ENCODE peak calls at places on chromosomes 5 and 9, in nine cellular contexts. R is spleen, L is transverse colon, X is HL-60, P is H1, F is stomach, B is sigmoid colon, M is GM23338, N is suprapubic skin. E is an unnamed sample.

GRCh38 chr5:132774896-132775295 is 2.1 kb downstream of the SEPTIN8 start:
- DNase-seq in R (no peak), L (no peak), X (no peak), P (no peak), F (no peak), B (peak; percentile 60), M (no peak), N (no peak), E (no peak)

GRCh38 chr9:7370378-7370777 is 429.2 kb downstream of the DMAC1 start:
- DNase-seq in R (no peak), L (no peak), X (no peak), P (no peak), F (no peak), B (no peak), M (no peak), N (no peak), E (no peak)

GRCh38 chr9:76629205-76629990 is 134.8 kb upstream of the PCA3 start:
- DNase-seq in R (no peak), L (no peak), X (peak; percentile 72), P (no peak), F (no peak), B (no peak), M (no peak), N (no peak), E (no peak)

GRCh38 chr5:78930742-78931141 is 54.4 kb downstream of the ARSB start:
- DNase-seq in R (no peak), L (no peak), X (no peak), P (no peak), F (no peak), B (no peak), M (no peak), N (no peak), E (no peak)

GRCh38 chr9:9612270-9612669 is 1000.5 kb downstream of the PTPRD start:
- DNase-seq in R (no peak), L (peak; percentile 7), X (no peak), P (no peak), F (no peak), B (no peak), M (no peak), N (no peak), E (no peak)

GRCh38 chr9:113620016-113620376 is 156.5 kb downstream of the RGS3 start:
- DNase-seq in R (peak; percentile 42), L (no peak), X (no peak), P (peak; percentile 46), F (no peak), B (no peak), M (no peak), N (peak; percentile 53), E (no peak)

GRCh38 chr9:89880161-89880560 is 275.3 kb downstream of the GADD45G start:
- DNase-seq in R (peak; percentile 56), L (no peak), X (no peak), P (peak; percentile 35), F (peak; percentile 18), B (peak; percentile 56), M (no peak), N (no peak), E (peak; percentile 27)

GRCh38 chr5:124866355-124867063 is 120.1 kb upstream of the ZNF608 start:
- DNase-seq in R (no peak), L (no peak), X (no peak), P (no peak), F (no peak), B (no peak), M (no peak), N (no peak), E (no peak)

GRCh38 chr5:126139773-126140172 is 283.4 kb upstream of the GRAMD2B start:
- DNase-seq in R (no peak), L (no peak), X (no peak), P (no peak), F (no peak), B (no peak), M (peak; percentile 78), N (no peak), E (no peak)

GRCh38 chr5:120108586-120109254 is 355.4 kb upstream of the PRR16 start:
- DNase-seq in R (no peak), L (no peak), X (no peak), P (no peak), F (no peak), B (no peak), M (no peak), N (no peak), E (no peak)

GRCh38 chr5:84437673-84438315 is 53.1 kb upstream of the EDIL3 start:
- DNase-seq in R (no peak), L (no peak), X (no peak), P (no peak), F (no peak), B (no peak), M (no peak), N (no peak), E (no peak)

DNA sequence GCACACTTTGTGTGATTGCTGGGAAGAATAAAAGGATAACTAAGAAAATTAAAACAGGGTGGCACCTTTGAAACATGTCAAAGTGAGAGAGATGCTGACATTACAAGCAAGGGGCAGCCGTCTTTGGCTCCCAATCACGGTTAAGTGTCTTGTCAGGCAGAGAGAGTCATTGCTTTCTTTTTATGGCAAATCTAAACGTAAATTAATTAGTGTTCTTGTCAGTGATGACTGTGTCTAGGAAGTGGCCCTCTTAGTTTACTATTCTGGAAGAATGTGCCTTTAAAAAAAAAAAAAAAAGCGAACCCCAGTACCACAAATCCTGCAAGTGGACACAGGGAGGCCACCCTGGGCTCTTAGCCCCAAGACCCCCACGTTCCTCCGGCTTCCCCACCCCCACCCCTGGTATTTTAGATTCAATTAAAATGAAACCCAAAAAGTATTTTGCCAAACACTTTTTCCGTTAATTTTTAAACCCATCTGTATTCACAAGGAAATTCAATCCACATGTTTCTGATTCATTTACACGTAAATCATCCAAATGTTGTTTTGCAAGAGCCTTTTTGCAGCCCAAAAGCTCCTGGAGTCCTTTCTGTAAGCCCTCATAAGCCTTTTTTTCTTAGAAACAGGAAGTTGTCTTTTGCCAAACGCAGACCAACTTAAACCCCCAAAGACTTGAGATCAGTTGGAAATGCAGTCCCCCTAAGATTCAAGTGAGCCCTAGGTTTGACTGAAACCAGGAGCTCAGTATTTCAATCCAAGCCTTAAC is 399.3 kb downstream of the EBF1 start:
- DNase-seq in R (no peak), L (no peak), X (no peak), P (no peak), F (no peak), B (no peak), M (no peak), N (no peak), E (no peak)
- H3K4me3 ChIP-seq in R (no peak overlapping the region), L (no peak overlapping the region), X (no peak overlapping the region), P (peak overlapping the region; percentile 20), F (no peak overlapping the region), B (no peak overlapping the region), M (peak overlapping the region; percentile 16), N (no peak overlapping the region), E (peak overlapping the region; percentile 15)

GRCh38 chr5:173326501-173326960 is 1.7 kb downstream of the STC2 start:
- DNase-seq in R (peak; percentile 44), L (no peak), X (no peak), P (no peak), F (no peak), B (no peak), M (no peak), N (no peak), E (no peak)
- TF ChIP-seq POLR2AphosphoS5 in R (no peak), L (no peak), X (no peak), P (no peak), F (no peak), B (no peak), M (no peak), N (no peak), E (no peak)

GRCh38 chr5:1535646-1536045 is 11.9 kb upstream of the LPCAT1 start:
- DNase-seq in R (no peak), L (no peak), X (no peak), P (no peak), F (no peak), B (no peak), M (no peak), N (no peak), E (no peak)
- H3K4me3 ChIP-seq in R (no peak overlapping the region), L (no peak overlapping the region), X (no peak overlapping the region), P (no peak overlapping the region), F (no peak overlapping the region), B (no peak overlapping the region), M (no peak overlapping the region), N (no peak overlapping the region), E (no peak overlapping the region)

GRCh38 chr9:92295240-92295790 is 1.8 kb upstream of the IARS1 start:
- DNase-seq in R (no peak), L (no peak), X (no peak), P (no peak), F (peak; percentile 27), B (no peak), M (no peak), N (no peak), E (no peak)
- TF ChIP-seq POLR2AphosphoS5 in R (no peak), L (no peak), X (no peak), P (no peak), F (no peak), B (no peak), M (no peak), N (no peak), E (no peak)

GRCh38 chr9:70255521-70255920 is 3.3 kb upstream of the SMC5 start:
- DNase-seq in R (no peak), L (no peak), X (no peak), P (no peak), F (no peak), B (no peak), M (no peak), N (no peak), E (no peak)
- H3K4me3 ChIP-seq in R (no peak overlapping the region), L (peak overlapping the region; percentile 10), X (no peak overlapping the region), P (no peak overlapping the region), F (peak overlapping the region; percentile 66), B (peak overlapping the region; percentile 19), M (no peak overlapping the region), N (peak overlapping the region; percentile 2), E (no peak overlapping the region)

GRCh38 chr5:14347522-14347921 is 204.4 kb downstream of the TRIO start:
- DNase-seq in R (no peak), L (no peak), X (no peak), P (no peak), F (no peak), B (no peak), M (no peak), N (no peak), E (no peak)

GRCh38 chr5:14349029-14349428 is 205.9 kb downstream of the TRIO start:
- DNase-seq in R (no peak), L (no peak), X (no peak), P (no peak), F (no peak), B (no peak), M (no peak), N (no peak), E (no peak)

GRCh38 chr5:14351086-14351661 is 208.0 kb downstream of the TRIO start:
- DNase-seq in R (no peak), L (no peak), X (no peak), P (no peak), F (no peak), B (no peak), M (no peak), N (no peak), E (no peak)

GRCh38 chr5:14351845-14352712 is 208.9 kb downstream of the TRIO start:
- DNase-seq in R (peak; percentile 92), L (peak; percentile 66), X (peak; percentile 26), P (peak; percentile 76), F (peak; percentile 67), B (peak; percentile 82), M (peak; percentile 82), N (no peak), E (peak; percentile 61)

GRCh38 chr5:14348142-14348541 is 205.0 kb downstream of the TRIO start:
- DNase-seq in R (no peak), L (no peak), X (no peak), P (no peak), F (no peak), B (no peak), M (no peak), N (no peak), E (no peak)
- TF ChIP-seq POLR2AphosphoS5 in R (no peak), L (no peak), X (no peak), P (no peak), F (no peak), B (no peak), M (no peak), N (no peak), E (no peak)

E was measured in breast epithelium.